ENCODE peak calls at places on chromosomes 5 and 9, in five cellular contexts. A is HCT116, U is H9, Y is HAP-1, Q is heart right ventricle. X is an unnamed sample.

GRCh38 chr9:71719585-71719984 is 48.7 kb downstream of the CEMIP2 start:
- DNase-seq in A (no peak), U (no peak), Y (no peak), Q (no peak), X (no peak)

GRCh38 chr9:17349816-17350215 is 215.0 kb downstream of the CNTLN start:
- DNase-seq in A (no peak), U (no peak), Y (no peak), Q (no peak), X (no peak)

GRCh38 chr9:129776938-129777768 is 24.3 kb upstream of the PTGES start:
- DNase-seq in A (peak; percentile 89), U (peak; percentile 77), Y (no peak), Q (peak; percentile 93), X (peak; percentile 100)

GRCh38 chr9:23598994-23599393 is 227.0 kb downstream of the ELAVL2 start:
- DNase-seq in A (no peak), U (no peak), Y (no peak), Q (no peak), X (no peak)

GRCh38 chr5:149711338-149711737 is 18.8 kb upstream of the PPARGC1B start:
- DNase-seq in A (no peak), U (no peak), Y (no peak), Q (no peak), X (no peak)

GRCh38 chr5:39076757-39077475 is 2.7 kb upstream of the RICTOR start:
- DNase-seq in A (no peak), U (no peak), Y (no peak), Q (no peak), X (no peak)

GRCh38 chr9:89771205-89771604 is 166.4 kb downstream of the GADD45G start:
- DNase-seq in A (no peak), U (no peak), Y (no peak), Q (no peak), X (no peak)

GRCh38 chr5:14849516-14850294 is 21.9 kb downstream of the ANKH start:
- DNase-seq in A (no peak), U (no peak), Y (peak; percentile 9), Q (no peak), X (no peak)

GRCh38 chr5:40569549-40570270 is 110.0 kb upstream of the PTGER4 start:
- DNase-seq in A (no peak), U (no peak), Y (no peak), Q (no peak), X (peak; percentile 23)

GRCh38 chr5:139660105-139660915 is 12.2 kb downstream of the CXXC5 start:
- DNase-seq in A (no peak), U (no peak), Y (no peak), Q (peak; percentile 78), X (no peak)

GRCh38 chr9:129414377-129415021 is 206.4 kb downstream of the C9orf50 start:
- DNase-seq in A (no peak), U (no peak), Y (no peak), Q (peak; percentile 39), X (peak; percentile 48)

GRCh38 chr5:10849278-10849677 is 88.2 kb upstream of the DAP start:
- DNase-seq in A (no peak), U (no peak), Y (no peak), Q (no peak), X (no peak)

GRCh38 chr5:149837680-149838269 is 106.8 kb downstream of the PDE6A start:
- DNase-seq in A (peak; percentile 54), U (peak; percentile 88), Y (peak; percentile 25), Q (peak; percentile 44), X (peak; percentile 68)

GRCh38 chr9:131995382-131995781 is 84.3 kb downstream of the MED27 start:
- DNase-seq in A (no peak), U (no peak), Y (no peak), Q (no peak), X (no peak)

GRCh38 chr9:81771606-81772005 is 82.3 kb upstream of the TLE1 start:
- DNase-seq in A (no peak), U (no peak), Y (no peak), Q (no peak), X (no peak)

GRCh38 chr9:105050296-105050695 is 122.3 kb upstream of the ABCA1 start:
- DNase-seq in A (no peak), U (no peak), Y (no peak), Q (no peak), X (no peak)

GRCh38 chr9:121075251-121076036 is 689 bp downstream of the CNTRL start:
- DNase-seq in A (no peak), U (no peak), Y (peak; percentile 29), Q (no peak), X (peak; percentile 12)

GRCh38 chr5:165029471-165029870 is 1524.1 kb downstream of the MAT2B start:
- DNase-seq in A (no peak), U (peak; percentile 47), Y (peak; percentile 51), Q (no peak), X (peak; percentile 80)

GRCh38 chr5:31864015-31864414 is 225.1 kb downstream of the PDZD2 start:
- DNase-seq in A (no peak), U (no peak), Y (no peak), Q (no peak), X (no peak)

GRCh38 chr5:169139381-169140125 is 161.4 kb downstream of the SLIT3 start:
- DNase-seq in A (no peak), U (no peak), Y (no peak), Q (no peak), X (peak; percentile 60)

GRCh38 chr5:63564789-63565188 is 397.5 kb downstream of the HTR1A start:
- DNase-seq in A (no peak), U (no peak), Y (no peak), Q (no peak), X (no peak)

GRCh38 chr9:71796368-71796767 is 28.1 kb upstream of the CEMIP2 start:
- DNase-seq in A (no peak), U (no peak), Y (no peak), Q (no peak), X (no peak)

GRCh38 chr5:135242021-135242480 is 157.0 kb downstream of the MACROH2A1 start:
- DNase-seq in A (no peak), U (peak; percentile 10), Y (no peak), Q (no peak), X (no peak)

GRCh38 chr9:103287361-103287760 is 292.2 kb downstream of the CYLC2 start:
- DNase-seq in A (no peak), U (no peak), Y (no peak), Q (no peak), X (no peak)

DNA sequence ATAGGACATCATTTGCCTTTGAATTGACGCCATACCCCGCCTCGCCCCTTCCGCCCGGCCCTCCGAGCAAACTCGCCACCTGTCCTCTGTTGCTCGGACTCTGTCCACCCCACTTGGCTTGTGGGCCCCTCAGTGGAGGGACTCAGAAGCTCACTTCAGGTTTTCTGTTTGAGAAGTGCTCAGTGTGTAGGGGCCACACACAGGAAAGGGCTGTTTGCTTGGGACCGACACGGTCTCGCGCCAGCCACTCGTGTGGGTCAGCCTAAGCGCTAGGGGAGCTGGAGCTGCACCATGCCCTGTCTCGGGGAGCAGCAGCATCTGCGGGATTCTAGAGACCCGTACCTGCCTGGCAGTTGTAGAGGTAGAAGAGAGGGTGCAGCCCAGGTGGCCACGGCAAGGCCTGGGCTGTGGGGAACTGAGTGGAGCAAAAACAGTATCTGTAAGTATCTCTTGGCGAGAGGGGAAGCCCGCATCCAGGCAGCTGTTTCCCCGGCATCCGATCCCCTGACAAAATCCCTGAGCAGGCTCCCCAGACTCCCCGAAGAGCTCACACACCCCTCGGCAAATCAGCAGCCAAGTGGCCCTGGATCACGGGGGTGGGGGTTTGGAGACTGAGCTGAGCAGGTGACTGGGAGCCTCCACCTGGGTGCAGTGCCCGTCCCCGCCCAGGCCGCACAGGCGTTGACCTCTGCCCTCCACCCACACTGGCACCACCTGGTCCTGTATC is 52.2 kb downstream of the COL5A1 start:
- DNase-seq in A (no peak), U (no peak), Y (no peak), Q (no peak), X (no peak)
- H3K4me1 ChIP-seq in A (no peaks in the 10 kb centered on the region), U (no peaks in the 10 kb centered on the region), Y (no peaks in the 10 kb centered on the region), Q (peaks cover 20% of the 10 kb centered on the region), X (peaks cover 29% of the 10 kb centered on the region)

DNA sequence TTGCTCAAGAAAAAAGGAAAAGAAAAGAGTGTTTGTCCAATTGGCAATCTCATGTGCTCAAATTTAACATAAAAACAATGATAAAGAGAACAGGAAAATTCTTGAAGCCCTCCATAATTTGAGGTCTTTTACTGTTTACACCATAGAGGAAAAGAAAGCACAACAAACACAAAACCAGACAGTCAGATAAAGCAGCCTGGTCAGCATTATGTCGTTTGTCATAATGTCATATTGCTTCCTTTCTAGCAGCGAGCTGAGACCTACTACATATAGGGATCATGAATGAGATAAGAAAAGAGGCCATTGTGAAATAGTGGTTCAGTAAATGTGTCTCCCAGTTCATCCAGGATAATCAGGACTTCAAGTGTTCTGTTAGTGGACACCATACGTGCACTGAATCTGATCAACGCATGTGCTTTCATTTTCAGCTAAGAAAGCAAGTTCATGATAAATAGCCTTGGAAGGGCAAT is 64.7 kb upstream of the SELENOP start:
- DNase-seq in A (no peak), U (no peak), Y (no peak), Q (no peak), X (peak; percentile 20)
- H3K4me1 ChIP-seq in A (no peaks in the 10 kb centered on the region), U (no peaks in the 10 kb centered on the region), Y (no peaks in the 10 kb centered on the region), Q (no peaks in the 10 kb centered on the region), X (peaks cover 4% of the 10 kb centered on the region)

DNA sequence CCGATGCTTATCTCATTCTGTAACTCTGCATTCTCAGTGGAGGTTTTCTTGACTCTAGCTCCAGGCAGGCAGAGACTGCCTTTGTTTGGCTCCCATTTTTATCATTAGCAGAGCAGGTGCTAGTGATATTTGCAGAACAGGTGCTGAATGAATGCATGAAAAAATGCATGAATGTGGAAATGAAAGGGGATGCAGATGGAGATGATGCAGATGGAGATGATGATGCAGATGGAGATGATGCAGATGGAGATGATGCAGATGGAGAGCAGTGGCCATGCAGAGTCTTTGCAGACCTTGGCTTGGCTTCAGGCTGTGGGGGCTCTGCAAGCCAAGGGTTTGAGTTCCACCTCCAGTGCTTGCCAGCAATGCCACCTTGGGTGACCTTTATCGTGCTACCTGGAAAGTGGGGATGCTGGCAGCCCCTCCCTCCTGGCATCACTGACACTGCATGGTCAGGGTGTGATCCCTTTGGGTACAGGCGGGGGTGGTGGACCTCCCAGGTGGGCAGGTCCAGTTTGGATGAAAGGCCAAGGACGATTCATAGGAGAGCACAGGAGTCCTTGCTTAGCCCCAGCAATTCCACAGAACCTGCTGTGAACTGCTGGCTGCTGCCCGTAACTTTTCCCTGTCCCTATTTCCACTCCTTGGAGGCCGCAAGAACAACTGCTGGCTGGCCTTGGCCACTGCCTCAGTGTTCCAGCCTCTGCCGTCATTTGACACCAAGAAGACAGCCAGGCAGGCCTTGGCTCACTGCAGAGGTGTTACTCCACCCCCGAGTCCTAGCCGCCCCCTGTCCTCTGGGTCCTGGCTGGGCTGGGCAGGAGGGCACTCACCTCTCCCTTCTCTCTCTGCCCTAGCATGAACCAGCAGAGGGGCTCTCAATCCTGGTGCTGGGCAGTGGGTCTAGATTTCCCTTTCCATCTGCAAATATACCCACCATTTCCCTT is 33.0 kb downstream of the ERGIC1 start:
- DNase-seq in A (no peak), U (peak; percentile 46), Y (no peak), Q (peak; percentile 64), X (peak; percentile 35)
- H3K4me1 ChIP-seq in A (peaks cover 49% of the 10 kb centered on the region), U (peaks cover 10% of the 10 kb centered on the region), Y (no peaks in the 10 kb centered on the region), Q (peaks cover 70% of the 10 kb centered on the region), X (peaks cover 20% of the 10 kb centered on the region)

DNA sequence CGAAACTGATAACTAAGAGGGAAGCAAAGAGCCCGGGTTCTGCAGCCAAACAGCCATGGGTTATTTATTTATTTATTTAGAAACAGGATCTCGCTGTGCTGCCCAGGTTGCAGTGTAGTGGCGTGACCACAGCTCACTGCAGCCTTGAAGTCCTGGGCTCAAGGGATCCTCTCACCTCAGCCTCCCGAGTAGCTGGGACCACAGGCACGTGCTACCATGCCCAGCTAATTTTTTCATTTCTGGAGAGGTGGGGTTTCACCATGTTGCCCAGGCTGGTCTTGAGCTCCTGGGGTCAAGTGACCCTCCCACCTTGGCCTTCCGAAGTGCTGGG is 24.1 kb downstream of the NDUFA8 start:
- DNase-seq in A (no peak), U (no peak), Y (no peak), Q (no peak), X (no peak)
- H3K4me1 ChIP-seq in A (peaks cover 15% of the 10 kb centered on the region), U (peaks cover 10% of the 10 kb centered on the region), Y (peaks cover 6% of the 10 kb centered on the region), Q (peaks cover 12% of the 10 kb centered on the region), X (no peaks in the 10 kb centered on the region)